ENCODE peak calls at places on chromosomes 5 and 9, in nine cellular contexts. S is T-helper 2 cell; R is B cell; J is heart right ventricle; G is stimulated activated CD8-positive, alpha-beta memory T cell treated with anti-CD3 and anti-CD28 coated beads, Interleukin-7, amount 100 ng/mL, for 48 hours; D is lung microvascular endothelial cell; Y is tibial artery; M is A172; V is left colon. H is an unnamed sample.

GRCh38 chr5:3828761-3829160 is 233.1 kb downstream of the IRX1 start:
- DNase-seq in D (no peak), J (no peak), V (no peak), S (no peak), R (no peak), M (no peak), G (no peak), Y (no peak), H (no peak)

GRCh38 chr5:41747291-41747690 is 122.9 kb downstream of the OXCT1 start:
- DNase-seq in M (peak), G (no peak), S (no peak), D (peak), J (no peak), Y (no peak), V (no peak), R (no peak), H (no peak)

GRCh38 chr9:13665418-13666066 is 386.1 kb upstream of the MPDZ start:
- DNase-seq in J (no peak), R (no peak), M (peak), Y (no peak), G (no peak), V (no peak), S (peak), D (peak), H (no peak)

GRCh38 chr9:81531511-81531910 is 157.8 kb downstream of the TLE1 start:
- DNase-seq in G (no peak), M (no peak), R (no peak), D (no peak), J (no peak), Y (no peak), V (no peak), S (no peak), H (no peak)

GRCh38 chr5:137320056-137321045 is 178.8 kb downstream of the SPOCK1 start:
- DNase-seq in R (peak), J (no peak), M (peak), D (peak), Y (no peak), V (no peak), G (no peak), S (peak), H (peak)

GRCh38 chr5:144864113-144864512 is 693.4 kb downstream of the KCTD16 start:
- DNase-seq in R (peak), Y (no peak), V (no peak), M (no peak), J (no peak), S (no peak), G (no peak), D (no peak), H (no peak)

GRCh38 chr9:103245369-103245768 is 250.2 kb downstream of the CYLC2 start:
- DNase-seq in J (no peak), Y (no peak), M (peak), S (no peak), D (no peak), V (no peak), G (no peak), R (no peak), H (no peak)

GRCh38 chr9:21336467-21336866 is 1.3 kb upstream of the KLHL9 start:
- DNase-seq in S (peak), Y (no peak), D (no peak), R (no peak), M (no peak), G (no peak), J (no peak), V (no peak), H (no peak)

GRCh38 chr9:28951945-28952344 is 1378.7 kb upstream of the C9orf72 start:
- DNase-seq in G (no peak), J (no peak), D (no peak), M (peak), R (no peak), V (no peak), Y (no peak), S (no peak), H (no peak)

GRCh38 chr5:69485471-69485870 is 7.1 kb upstream of the OCLN start:
- DNase-seq in Y (no peak), V (no peak), R (no peak), D (no peak), S (no peak), M (no peak), J (no peak), G (no peak), H (no peak)

GRCh38 chr5:96885518-96886338 is 9.4 kb downstream of the ERAP2 start:
- DNase-seq in R (peak), M (peak), G (no peak), J (no peak), V (no peak), S (peak), D (no peak), Y (no peak), H (no peak)

GRCh38 chr5:59746261-59746765 is 147.2 kb downstream of the PDE4D start:
- DNase-seq in S (no peak), G (no peak), M (peak), D (no peak), R (no peak), Y (no peak), J (no peak), V (no peak), H (no peak)

GRCh38 chr5:174493536-174493935 is 230.8 kb upstream of the MSX2 start:
- DNase-seq in V (no peak), R (no peak), J (no peak), S (no peak), G (no peak), Y (no peak), M (no peak), D (no peak), H (no peak)

GRCh38 chr5:76544268-76544926 is 78.8 kb downstream of the F2RL2 start:
- DNase-seq in G (no peak), J (no peak), M (peak), Y (no peak), V (peak), S (peak), R (peak), D (peak), H (no peak)

GRCh38 chr5:153043876-153044275 is 446.6 kb upstream of the GRIA1 start:
- DNase-seq in D (no peak), R (no peak), J (no peak), M (no peak), Y (no peak), S (no peak), G (no peak), V (no peak), H (no peak)

GRCh38 chr9:12463641-12464040 is 229.5 kb upstream of the TYRP1 start:
- DNase-seq in S (no peak), G (no peak), V (no peak), R (no peak), Y (no peak), J (no peak), D (no peak), M (no peak), H (no peak)

GRCh38 chr5:133526368-133526767 is 86.0 kb downstream of the FSTL4 start:
- DNase-seq in S (no peak), G (no peak), R (no peak), V (no peak), Y (no peak), M (no peak), J (no peak), D (no peak), H (no peak)

GRCh38 chr5:155678371-155678770 is 648.6 kb upstream of the SGCD start:
- DNase-seq in D (no peak), M (no peak), R (no peak), S (no peak), Y (no peak), J (no peak), G (no peak), V (no peak), H (no peak)

GRCh38 chr9:128166169-128166568 is 6.1 kb downstream of the BBLN start:
- DNase-seq in D (no peak), G (no peak), R (no peak), J (no peak), V (no peak), S (no peak), Y (no peak), M (no peak), H (no peak)

GRCh38 chr9:87109851-87110250 is 162.5 kb upstream of the GAS1 start:
- DNase-seq in R (no peak), J (no peak), S (no peak), V (no peak), M (no peak), G (no peak), Y (no peak), D (no peak), H (no peak)

GRCh38 chr5:891837-892389 is 688 bp downstream of the BRD9 start:
- DNase-seq in D (peak), J (no peak), R (peak), S (peak), Y (no peak), G (no peak), M (peak), V (no peak), H (no peak)

H was measured in SK-N-MC.